ENCODE peak calls at places on chromosomes 7 and 10, in four cellular contexts. I, W, A and C are unnamed samples.

GRCh38 chr7:142585425-142585824 is 163.8 kb upstream of the PRSS1 start:
- DNase-seq in I (no peak), A (no peak), W (no peak), C (peak; percentile 14)

GRCh38 chr10:46070749-46071148 is 24.7 kb upstream of the MSMB start:
- DNase-seq in W (no peak), A (no peak), I (no peak), C (no peak)

GRCh38 chr7:138875794-138876193 is 77.8 kb upstream of the ATP6V0A4 start:
- DNase-seq in W (peak; percentile 67), A (peak; percentile 58), I (peak; percentile 94), C (no peak)

GRCh38 chr10:15504101-15504840 is 133.2 kb upstream of the FAM171A1 start:
- DNase-seq in A (no peak), W (no peak), I (no peak), C (no peak)

GRCh38 chr7:25995893-25996529 is 156.0 kb upstream of the NFE2L3 start:
- DNase-seq in A (no peak), W (no peak), I (no peak), C (peak; percentile 37)

GRCh38 chr7:381211-382117 is 91.5 kb downstream of the FOXL3 start:
- DNase-seq in A (no peak), I (no peak), W (peak; percentile 31), C (no peak)

GRCh38 chr7:50391386-50391785 is 58.8 kb downstream of the FIGNL1 start:
- DNase-seq in I (no peak), W (no peak), A (no peak), C (peak; percentile 90)

GRCh38 chr10:132360766-132361447 is 28.9 kb downstream of the LRRC27 start:
- DNase-seq in A (no peak), I (no peak), W (no peak), C (peak; percentile 55)

GRCh38 chr10:111944331-111944730 is 239.2 kb downstream of the GPAM start:
- DNase-seq in A (no peak), I (no peak), W (no peak), C (peak; percentile 9)

GRCh38 chr10:87038786-87039185 is 18.7 kb downstream of the FAM25A start:
- DNase-seq in A (no peak), I (peak; percentile 86), W (no peak), C (no peak)

GRCh38 chr10:125263551-125263950 is 103.2 kb upstream of the CTBP2 start:
- DNase-seq in A (peak; percentile 67), I (peak; percentile 95), W (peak; percentile 44), C (no peak)

GRCh38 chr10:43960477-43960876 is 311.8 kb upstream of the ZNF32 start:
- DNase-seq in W (no peak), I (no peak), A (no peak), C (no peak)

GRCh38 chr7:32293833-32294232 is 196.3 kb downstream of the LSM5 start:
- DNase-seq in W (no peak), A (no peak), I (no peak), C (no peak)

GRCh38 chr10:50857579-50857978 is 27.8 kb downstream of the A1CF start:
- DNase-seq in A (no peak), W (no peak), I (no peak), C (no peak)

DNA sequence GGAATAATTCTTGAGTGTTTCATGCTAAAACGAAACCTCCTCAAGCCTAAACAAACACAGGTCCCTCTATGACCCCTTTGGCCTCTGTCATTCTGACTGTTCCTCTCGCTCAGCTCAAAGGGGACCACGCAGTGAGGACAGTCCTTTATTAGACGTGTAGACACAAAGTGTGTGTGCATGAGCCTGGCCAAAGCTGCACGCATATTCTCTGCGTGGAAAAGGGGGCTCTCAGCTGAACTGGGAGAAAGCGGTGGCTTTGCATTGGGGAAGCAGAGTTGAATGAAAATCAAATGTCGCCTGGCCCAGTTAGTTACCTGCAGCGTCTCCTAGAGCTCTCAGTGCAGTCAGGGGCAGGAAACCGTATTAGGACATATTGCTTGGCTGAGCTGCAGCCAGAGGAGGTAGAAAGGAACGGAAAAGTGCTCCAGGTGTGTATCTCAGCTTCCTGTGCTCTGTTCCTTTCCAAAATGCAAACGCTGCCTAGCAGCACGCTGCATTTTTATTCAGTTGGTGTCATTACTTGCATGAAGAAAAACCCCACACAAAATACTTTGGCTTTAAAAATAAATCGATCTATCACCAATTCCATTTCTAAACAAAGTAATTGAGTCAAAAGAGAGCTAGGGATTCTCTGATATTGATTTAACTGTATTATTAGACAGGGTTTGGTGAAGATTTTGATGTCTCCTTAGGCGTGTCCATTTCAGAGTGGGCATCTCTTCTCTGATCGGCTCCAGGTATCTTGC is 4.9 kb downstream of the GATA3 start:
- DNase-seq in A (no peak), I (no peak), W (no peak), C (no peak)
- H3K4me3 ChIP-seq in A (peak overlapping the region; percentile 5), I (no peak overlapping the region), W (no peak overlapping the region), C (no peak overlapping the region)

DNA sequence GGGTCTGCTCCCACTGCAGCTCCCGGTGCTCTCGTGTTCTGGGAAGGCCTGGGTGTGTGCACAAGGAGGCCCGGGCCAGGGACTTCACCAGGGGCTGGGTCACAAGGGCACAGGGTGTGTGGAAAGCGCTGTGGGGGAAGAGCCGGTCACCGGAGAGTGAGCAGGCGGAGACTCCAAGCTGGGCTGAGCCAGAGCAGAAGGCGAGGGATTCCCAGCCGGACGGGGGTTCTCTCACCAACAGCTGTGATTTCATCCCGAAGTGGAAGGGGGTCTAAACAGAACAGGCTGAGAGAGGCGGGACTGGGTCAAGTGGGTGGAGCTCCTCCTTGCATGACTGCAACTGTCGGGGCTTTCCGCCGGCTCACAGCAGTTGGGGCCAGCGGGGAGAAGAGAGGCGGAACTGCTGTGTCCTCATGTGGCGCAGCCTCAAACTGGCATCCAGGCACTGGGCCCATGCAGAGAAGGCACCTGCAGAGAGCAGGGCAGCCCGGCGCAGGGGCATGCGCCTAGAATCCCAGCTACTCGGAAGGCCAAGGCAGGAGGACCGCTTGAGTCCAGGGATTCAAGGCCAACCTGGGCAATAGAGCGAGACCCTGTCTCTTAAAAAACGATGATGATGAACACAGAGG is 7.6 kb upstream of the ORAI2 start:
- DNase-seq in W (no peak), A (no peak), I (no peak), C (peak; percentile 97)
- H3K4me3 ChIP-seq in W (no peak overlapping the region), A (no peak overlapping the region), I (no peak overlapping the region), C (no peak overlapping the region)

GRCh38 chr7:55569269-55569663 is 3.0 kb downstream of the VOPP1 start:
- DNase-seq in A (no peak), W (no peak), I (no peak), C (no peak)
- H3K4me3 ChIP-seq in A (no peak overlapping the region), W (no peak overlapping the region), I (no peak overlapping the region), C (no peak overlapping the region)

DNA sequence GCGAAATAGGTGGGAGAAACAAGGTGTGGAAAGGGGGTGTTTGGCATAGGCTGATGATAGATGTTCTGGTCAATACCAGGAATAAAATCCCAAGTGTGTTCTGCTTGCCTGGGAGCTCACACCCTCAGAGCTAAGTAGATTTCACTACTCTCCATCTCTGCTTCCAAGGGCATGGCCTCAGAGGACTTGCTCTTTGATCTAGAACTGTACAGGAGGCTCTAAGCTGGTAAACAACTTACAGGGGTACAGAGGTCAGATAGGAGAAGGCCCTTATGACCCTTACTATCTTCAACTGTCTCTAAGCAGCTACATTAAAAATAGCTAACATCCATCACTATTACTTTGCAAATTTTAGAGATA is 221.5 kb upstream of the KLF14 start:
- DNase-seq in I (no peak), W (no peak), A (no peak), C (no peak)
- H3K4me3 ChIP-seq in I (no peak overlapping the region), W (no peak overlapping the region), A (no peak overlapping the region), C (no peak overlapping the region)

GRCh38 chr10:102240467-102241036 is 760 bp downstream of the PITX3 start:
- DNase-seq in A (no peak), W (no peak), I (no peak), C (no peak)
- H3K4me3 ChIP-seq in A (no peak overlapping the region), W (no peak overlapping the region), I (peak overlapping the region; percentile 59), C (no peak overlapping the region)

GRCh38 chr10:124874-125273 is 10.4 kb upstream of the ZMYND11 start:
- DNase-seq in W (no peak), A (no peak), I (no peak), C (no peak)
- H3K4me3 ChIP-seq in W (no peak overlapping the region), A (no peak overlapping the region), I (no peak overlapping the region), C (no peak overlapping the region)

DNA sequence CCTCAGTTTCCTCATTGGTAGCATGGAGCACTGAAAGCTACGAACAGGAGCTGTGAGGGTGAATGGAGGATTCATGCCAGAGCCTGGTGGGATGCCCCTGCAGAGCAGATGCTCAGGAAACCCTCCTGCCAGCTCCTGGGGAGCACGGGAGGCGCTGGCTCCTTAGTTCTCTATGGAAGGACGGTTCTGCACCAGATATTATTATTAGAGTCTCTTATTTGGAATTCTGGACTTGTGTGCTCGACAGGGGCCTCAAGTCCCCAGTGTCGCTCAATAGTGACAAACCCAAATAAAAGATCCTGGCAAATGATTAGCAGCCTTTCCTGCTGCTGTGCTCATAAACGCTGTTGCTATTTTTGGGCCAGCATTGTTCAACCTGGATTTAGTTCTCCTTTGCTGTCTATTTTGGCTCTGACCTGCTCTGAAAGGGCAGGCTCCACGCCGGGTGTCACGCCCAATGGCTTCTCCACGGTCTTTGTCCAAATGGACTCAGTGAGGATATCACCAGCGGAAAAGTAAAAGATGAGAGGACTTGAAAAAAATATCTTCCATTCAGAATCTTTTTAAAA is 23.0 kb upstream of the KLF6 start:
- DNase-seq in I (no peak), A (no peak), W (no peak), C (no peak)
- H3K4me3 ChIP-seq in I (no peak overlapping the region), A (no peak overlapping the region), W (no peak overlapping the region), C (no peak overlapping the region)